ENCODE peak calls at places on chromosomes 13 and 19, in four cellular contexts. U is brain microvascular endothelial cell, T is hepatocyte, F is esophagus squamous epithelium. R is an unnamed sample.

GRCh38 chr19:49988433-49988832 is 27.5 kb upstream of the SIGLEC11 start:
- DNase-seq in U (peak), T (no peak), F (no peak), R (no peak)

GRCh38 chr13:43815204-43815603 is 28.4 kb upstream of the ENOX1 start:
- DNase-seq in U (peak), T (peak), F (no peak), R (peak)

GRCh38 chr19:56177564-56178243 is 1.9 kb downstream of the GALP start:
- DNase-seq in U (no peak), T (no peak), F (no peak), R (no peak)

GRCh38 chr13:27607125-27607524 is 13.2 kb downstream of the LNX2 start:
- DNase-seq in U (peak), T (peak), F (no peak), R (peak)

GRCh38 chr19:12778020-12778904 is 2.9 kb upstream of the HOOK2 start:
- DNase-seq in U (peak), T (peak), F (no peak), R (peak)

GRCh38 chr13:67351915-67352314 is 121.8 kb upstream of the PCDH9 start:
- DNase-seq in U (no peak), T (no peak), F (no peak), R (no peak)

GRCh38 chr19:34669305-34669704 is 7.7 kb downstream of the SCGB2B2 start:
- DNase-seq in U (no peak), T (no peak), F (no peak), R (no peak)

GRCh38 chr19:4754248-4754647 is 30.6 kb upstream of the DPP9 start:
- DNase-seq in U (no peak), T (no peak), F (no peak), R (no peak)

GRCh38 chr13:113739527-113740285 is 19.3 kb upstream of the TMEM255B start:
- DNase-seq in U (no peak), T (no peak), F (no peak), R (no peak)

GRCh38 chr19:3042545-3043267 is 13.6 kb upstream of the TLE2 start:
- DNase-seq in U (no peak), T (no peak), F (no peak), R (no peak)

GRCh38 chr19:8335343-8336071 is 7.6 kb downstream of the KANK3 start:
- DNase-seq in U (no peak), T (no peak), F (no peak), R (no peak)

GRCh38 chr13:78323848-78324247 is 279.5 kb downstream of the POU4F1 start:
- DNase-seq in U (no peak), T (no peak), F (no peak), R (no peak)

GRCh38 chr13:65508338-65508737 is 1721.8 kb downstream of the PCDH9 start:
- DNase-seq in U (no peak), T (no peak), F (no peak), R (no peak)

GRCh38 chr19:43640424-43640757 is 741 bp upstream of the CADM4 start:
- DNase-seq in U (no peak), T (no peak), F (no peak), R (no peak)

GRCh38 chr19:43638214-43638990 is 1.2 kb downstream of the CADM4 start:
- DNase-seq in U (no peak), T (no peak), F (no peak), R (no peak)

GRCh38 chr19:43638991-43639494 is 607 bp downstream of the CADM4 start:
- DNase-seq in U (no peak), T (no peak), F (no peak), R (no peak)

GRCh38 chr19:43641333-43641732 is 1.7 kb upstream of the CADM4 start:
- DNase-seq in U (no peak), T (no peak), F (no peak), R (no peak)

GRCh38 chr19:43639507-43640423 is at the start of gene CADM4:
- DNase-seq in U (no peak), T (peak), F (no peak), R (no peak)
- H3K4me3 ChIP-seq in U (peak), T (peak), F (peak), R (peak)

GRCh38 chr13:97003071-97003470 is 8.8 kb upstream of the OXGR1 start:
- DNase-seq in U (no peak), T (no peak), F (no peak), R (no peak)

GRCh38 chr13:97002581-97002980 is 8.3 kb upstream of the OXGR1 start:
- DNase-seq in U (peak), T (no peak), F (no peak), R (no peak)

GRCh38 chr13:97005631-97006262 is 11.5 kb upstream of the OXGR1 start:
- DNase-seq in U (peak), T (peak), F (no peak), R (peak)

GRCh38 chr13:97004096-97004876 is 10.0 kb upstream of the OXGR1 start:
- DNase-seq in U (peak), T (peak), F (no peak), R (peak)

DNA sequence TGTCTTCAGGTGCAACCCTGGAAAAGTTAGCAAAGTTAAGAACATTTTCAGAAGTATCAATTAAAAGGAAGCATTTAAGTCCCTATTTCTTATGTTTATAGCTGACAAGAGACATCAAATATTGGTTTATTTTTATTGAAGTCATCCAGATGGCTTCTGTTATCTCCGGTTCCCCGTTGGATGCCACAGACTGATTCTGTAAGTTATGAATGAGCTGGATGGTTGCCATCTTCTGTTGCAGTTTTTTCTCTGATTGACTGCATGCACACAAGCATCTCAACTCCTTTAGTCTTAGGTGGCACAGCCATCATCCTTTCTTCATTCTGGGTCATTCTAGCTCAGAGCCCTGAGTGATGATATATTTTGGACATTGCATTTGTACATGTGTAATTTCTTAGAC is 10.6 kb upstream of the OXGR1 start:
- DNase-seq in U (no peak), T (no peak), F (no peak), R (no peak)
- TF ChIP-seq CTCF in U (no peak), T (no peak), F (no peak), R (no peak)

GRCh38 chr19:51227324-51227723 is 2.4 kb downstream of the CD33 start:
- DNase-seq in U (no peak), T (no peak), F (no peak), R (no peak)

GRCh38 chr19:51224163-51224641 is 678 bp upstream of the CD33 start:
- DNase-seq in U (no peak), T (no peak), F (no peak), R (no peak)

DNA sequence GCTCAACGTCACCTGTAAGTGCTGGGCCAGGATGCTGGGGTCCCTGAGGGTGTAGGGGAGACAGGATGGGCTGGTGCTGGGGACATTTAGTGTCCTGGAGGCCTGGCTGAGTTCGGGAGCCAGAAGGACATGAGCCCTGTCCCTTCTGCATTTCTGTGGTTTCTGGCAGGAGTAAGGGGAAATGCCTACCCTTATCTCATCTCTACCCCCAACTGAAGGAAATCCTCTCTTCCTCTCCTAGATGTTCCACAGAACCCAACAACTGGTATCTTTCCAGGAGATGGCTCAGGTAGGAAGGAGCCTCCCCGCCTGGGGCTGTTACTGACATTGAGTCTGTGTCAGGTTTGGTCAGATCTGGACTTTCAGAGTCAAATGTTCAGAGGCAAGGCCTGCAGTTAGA is 1.2 kb downstream of the CD33 start:
- DNase-seq in U (no peak), T (no peak), F (no peak), R (no peak)
- H3K4me3 ChIP-seq in U (no peak), T (no peak), F (peak), R (no peak)

DNA sequence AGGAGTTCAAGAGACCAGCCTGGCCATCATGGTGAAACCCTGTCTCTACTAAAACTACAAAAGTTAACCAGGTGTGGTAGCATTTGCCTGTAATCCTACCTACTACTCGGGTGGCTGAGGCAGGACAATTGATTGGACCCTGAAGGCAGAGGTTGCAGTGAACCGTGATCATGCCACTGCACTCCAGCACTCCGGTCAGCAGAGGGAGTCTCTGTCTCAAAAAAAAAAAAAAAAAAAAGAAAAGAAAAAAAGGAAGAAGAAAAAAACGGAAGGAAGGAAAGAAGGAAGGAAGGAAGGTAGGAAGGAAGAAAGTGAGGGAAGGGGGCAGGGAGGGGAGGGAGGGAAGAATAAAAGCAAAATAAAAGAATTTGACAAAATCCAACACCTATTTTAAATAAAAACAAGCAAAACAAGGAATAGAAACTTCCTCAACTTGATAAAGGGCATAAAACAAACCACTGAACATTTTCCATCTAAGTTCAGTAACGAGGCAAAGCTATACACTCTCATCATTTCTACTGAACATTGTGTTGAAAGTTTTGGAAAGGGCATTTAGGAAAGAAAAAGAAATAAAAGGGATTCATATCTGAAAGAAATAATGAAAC is 411.6 kb upstream of the SLITRK5 start:
- DNase-seq in U (no peak), T (peak), F (no peak), R (no peak)
- TF ChIP-seq CTCF in U (peak), T (peak), F (no peak), R (peak)

R was measured in fibroblast of villous mesenchyme.